ENCODE peak calls at places on chromosome 20, in nine cellular contexts. G, X, H, Z, K, D, W, V and C are unnamed samples.

GRCh38 chr20:47237715-47238114 is 118.8 kb downstream of the ZMYND8 start:
- DNase-seq in G (no peak), X (no peak), H (no peak), Z (no peak), K (no peak), D (no peak), W (no peak), V (no peak), C (no peak)

GRCh38 chr20:6008254-6008653 is 45.6 kb downstream of the LRRN4 start:
- DNase-seq in G (peak; percentile 64), X (peak; percentile 95), H (peak; percentile 67), Z (no peak), K (peak; percentile 60), D (peak; percentile 97), W (peak; percentile 88), V (peak; percentile 92), C (no peak)

GRCh38 chr20:64220420-64220819 is 35.1 kb upstream of the PCMTD2 start:
- DNase-seq in G (no peak), X (no peak), H (no peak), Z (no peak), K (no peak), D (no peak), W (no peak), V (no peak), C (no peak)

GRCh38 chr20:4850960-4851359 is 129.3 kb downstream of the PRND start:
- DNase-seq in G (no peak), X (no peak), H (no peak), Z (no peak), K (no peak), D (no peak), W (no peak), V (no peak), C (no peak)

GRCh38 chr20:47318596-47319516 is 37.6 kb downstream of the ZMYND8 start:
- DNase-seq in G (peak; percentile 77), X (peak; percentile 70), H (no peak), Z (no peak), K (peak; percentile 83), D (peak; percentile 72), W (peak; percentile 82), V (peak; percentile 69), C (no peak)

GRCh38 chr20:52103911-52104545 is 87.6 kb downstream of the ZFP64 start:
- DNase-seq in G (no peak), X (peak; percentile 50), H (peak; percentile 42), Z (peak; percentile 73), K (no peak), D (no peak), W (peak; percentile 22), V (peak; percentile 14), C (no peak)

GRCh38 chr20:10240655-10241054 is 22.0 kb downstream of the SNAP25 start:
- DNase-seq in G (no peak), X (no peak), H (no peak), Z (no peak), K (no peak), D (no peak), W (no peak), V (no peak), C (no peak)

GRCh38 chr20:17636523-17637412 is 45.3 kb downstream of the RRBP1 start:
- DNase-seq in G (no peak), X (no peak), H (no peak), Z (no peak), K (no peak), D (peak; percentile 24), W (no peak), V (no peak), C (no peak)

GRCh38 chr20:44734938-44735337 is 10.7 kb upstream of the KCNK15 start:
- DNase-seq in G (no peak), X (peak; percentile 96), H (peak; percentile 60), Z (no peak), K (no peak), D (peak; percentile 79), W (no peak), V (peak; percentile 65), C (no peak)

GRCh38 chr20:46830886-46831632 is 63.6 kb upstream of the EYA2 start:
- DNase-seq in G (no peak), X (no peak), H (no peak), Z (no peak), K (no peak), D (no peak), W (no peak), V (no peak), C (no peak)

GRCh38 chr20:6075428-6076219 is 21.8 kb upstream of the LRRN4 start:
- DNase-seq in G (no peak), X (peak; percentile 5), H (no peak), Z (no peak), K (peak; percentile 19), D (peak; percentile 44), W (peak; percentile 44), V (no peak), C (no peak)

GRCh38 chr20:47438464-47439381 is 63.0 kb upstream of the NCOA3 start:
- DNase-seq in G (no peak), X (no peak), H (no peak), Z (no peak), K (no peak), D (no peak), W (no peak), V (no peak), C (peak; percentile 4)

GRCh38 chr20:39800111-39800510 is 838.0 kb downstream of the DHX35 start:
- DNase-seq in G (no peak), X (peak; percentile 49), H (no peak), Z (no peak), K (no peak), D (peak; percentile 47), W (peak; percentile 69), V (peak; percentile 52), C (no peak)

GRCh38 chr20:4011226-4011975 is 4.0 kb downstream of the RNF24 start:
- DNase-seq in G (no peak), X (no peak), H (no peak), Z (no peak), K (no peak), D (no peak), W (no peak), V (peak; percentile 61), C (no peak)

GRCh38 chr20:58109126-58109880 is 119.2 kb downstream of the ANKRD60 start:
- DNase-seq in G (no peak), X (peak; percentile 58), H (no peak), Z (no peak), K (no peak), D (peak; percentile 51), W (peak; percentile 87), V (peak; percentile 49), C (no peak)
- H3K4me3 ChIP-seq in G (no peak overlapping the region), X (no peak overlapping the region), H (no peak overlapping the region), Z (no peak overlapping the region), K (no peak overlapping the region), D (no peak overlapping the region), W (no peak overlapping the region), V (no peak overlapping the region), C (no peak overlapping the region)

GRCh38 chr20:50814438-50815161 is 19.7 kb downstream of the BCAS4 start:
- DNase-seq in G (no peak), X (no peak), H (no peak), Z (no peak), K (no peak), D (no peak), W (no peak), V (no peak), C (no peak)
- H3K4me3 ChIP-seq in G (no peak overlapping the region), X (no peak overlapping the region), H (no peak overlapping the region), Z (no peak overlapping the region), K (no peak overlapping the region), D (no peak overlapping the region), W (no peak overlapping the region), V (no peak overlapping the region), C (no peak overlapping the region)

GRCh38 chr20:35171753-35172433 is at the start of gene PROCR:
- DNase-seq in G (peak; percentile 77), X (peak; percentile 86), H (peak; percentile 82), Z (no peak), K (peak; percentile 88), D (peak; percentile 93), W (peak; percentile 91), V (peak; percentile 90), C (no peak)
- H3K4me3 ChIP-seq in G (no peak within 1 kb of the TSS), X (peak within 1 kb of the TSS; percentile 81), H (peak within 1 kb of the TSS; percentile 36), Z (no peak within 1 kb of the TSS), K (peak within 1 kb of the TSS; percentile 55), D (peak within 1 kb of the TSS; percentile 82), W (peak within 1 kb of the TSS; percentile 49), V (peak within 1 kb of the TSS; percentile 53), C (no peak within 1 kb of the TSS)

GRCh38 chr20:57682184-57683038 is 27.4 kb downstream of the PMEPA1 start:
- DNase-seq in G (no peak), X (no peak), H (no peak), Z (no peak), K (no peak), D (no peak), W (no peak), V (no peak), C (no peak)

GRCh38 chr20:57680934-57681914 is 28.6 kb downstream of the PMEPA1 start:
- DNase-seq in G (no peak), X (no peak), H (no peak), Z (peak; percentile 66), K (no peak), D (no peak), W (no peak), V (no peak), C (peak; percentile 26)

GRCh38 chr20:57685134-57685851 is 24.5 kb downstream of the PMEPA1 start:
- DNase-seq in G (no peak), X (no peak), H (peak; percentile 28), Z (no peak), K (no peak), D (no peak), W (peak; percentile 41), V (no peak), C (no peak)

GRCh38 chr20:57686931-57687652 is 22.7 kb downstream of the PMEPA1 start:
- DNase-seq in G (peak; percentile 27), X (no peak), H (no peak), Z (no peak), K (no peak), D (no peak), W (no peak), V (no peak), C (no peak)

DNA sequence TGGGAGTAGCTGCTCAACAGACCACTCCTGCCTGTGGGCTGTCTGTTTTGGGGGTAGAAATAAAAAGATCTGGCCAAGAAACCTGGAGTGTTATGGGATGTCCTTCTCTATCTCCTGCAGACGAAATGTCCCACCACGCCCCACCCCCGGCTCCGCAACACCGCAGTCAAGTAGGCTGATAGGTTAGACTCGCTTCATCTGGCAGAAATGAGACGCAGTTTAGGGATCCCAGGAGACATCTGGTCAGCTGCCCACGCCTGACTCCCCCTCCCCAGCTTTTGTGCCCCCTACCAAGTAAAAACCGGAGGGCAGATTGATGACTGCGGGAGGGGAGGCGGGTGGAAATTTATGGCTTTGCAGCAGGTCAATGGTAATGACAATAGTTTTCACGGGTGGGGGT is 25.9 kb downstream of the PMEPA1 start:
- DNase-seq in G (no peak), X (no peak), H (no peak), Z (no peak), K (no peak), D (no peak), W (no peak), V (no peak), C (no peak)
- H3K4me3 ChIP-seq in G (no peak overlapping the region), X (no peak overlapping the region), H (no peak overlapping the region), Z (no peak overlapping the region), K (no peak overlapping the region), D (no peak overlapping the region), W (no peak overlapping the region), V (no peak overlapping the region), C (no peak overlapping the region)

GRCh38 chr20:50628326-50628725 is 63.0 kb downstream of the RIPOR3 start:
- DNase-seq in G (no peak), X (no peak), H (peak; percentile 47), Z (no peak), K (no peak), D (no peak), W (no peak), V (no peak), C (no peak)
- H3K4me3 ChIP-seq in G (no peak overlapping the region), X (no peak overlapping the region), H (no peak overlapping the region), Z (no peak overlapping the region), K (no peak overlapping the region), D (no peak overlapping the region), W (no peak overlapping the region), V (no peak overlapping the region), C (no peak overlapping the region)

GRCh38 chr20:31547720-31548298 is 33.6 kb downstream of the HM13 start:
- DNase-seq in G (no peak), X (peak; percentile 33), H (no peak), Z (no peak), K (no peak), D (no peak), W (no peak), V (no peak), C (no peak)
- H3K4me3 ChIP-seq in G (no peak overlapping the region), X (peak overlapping the region; percentile 85), H (peak overlapping the region; percentile 60), Z (peak overlapping the region; percentile 81), K (peak overlapping the region; percentile 79), D (peak overlapping the region; percentile 55), W (peak overlapping the region; percentile 56), V (peak overlapping the region; percentile 71), C (peak overlapping the region; percentile 45)